ENCODE peak calls at places on chromosomes 1 and 21, in seven cellular contexts. One of them, this sample, is unnamed.

GRCh38 chr1:111199881-111200801 is at the start of gene DENND2D:
- DNase-seq in HCT116: no peak
- DNase-seq in neural progenitor cell: no peak
- DNase-seq in GM23248: no peak
- DNase-seq in hepatocyte: no peak
- DNase-seq in PC-3: peak; percentile 10
- DNase-seq in OCI-LY7: no peak
- DNase-seq in this sample: no peak

GRCh38 chr1:30788580-30789387 is 31.2 kb upstream of the LAPTM5 start:
- DNase-seq in HCT116: no peak
- DNase-seq in GM23248: no peak
- DNase-seq in hepatocyte: peak; percentile 57
- DNase-seq in OCI-LY7: no peak
- DNase-seq in PC-3: no peak
- DNase-seq in neural progenitor cell: no peak
- DNase-seq in this sample: no peak

GRCh38 chr1:100440075-100440809 is 87.9 kb downstream of the CDC14A start:
- DNase-seq in OCI-LY7: no peak
- DNase-seq in neural progenitor cell: no peak
- DNase-seq in hepatocyte: peak; percentile 44
- DNase-seq in HCT116: no peak
- DNase-seq in GM23248: no peak
- DNase-seq in PC-3: no peak
- DNase-seq in this sample: no peak

GRCh38 chr1:28341591-28341990 is 12.8 kb downstream of the MED18 start:
- DNase-seq in HCT116: no peak
- DNase-seq in PC-3: peak; percentile 78
- DNase-seq in GM23248: peak; percentile 28
- DNase-seq in OCI-LY7: no peak
- DNase-seq in hepatocyte: no peak
- DNase-seq in neural progenitor cell: no peak
- DNase-seq in this sample: no peak

GRCh38 chr1:161726631-161727342 is 5.4 kb downstream of the FCRLB start:
- DNase-seq in GM23248: peak; percentile 88
- DNase-seq in OCI-LY7: peak; percentile 89
- DNase-seq in PC-3: peak; percentile 81
- DNase-seq in neural progenitor cell: peak; percentile 91
- DNase-seq in HCT116: peak; percentile 56
- DNase-seq in hepatocyte: peak; percentile 94
- DNase-seq in this sample: peak; percentile 90

GRCh38 chr1:202416641-202417040 is 68.1 kb downstream of the PPP1R12B start:
- DNase-seq in OCI-LY7: no peak
- DNase-seq in PC-3: no peak
- DNase-seq in HCT116: no peak
- DNase-seq in GM23248: no peak
- DNase-seq in hepatocyte: no peak
- DNase-seq in neural progenitor cell: no peak
- DNase-seq in this sample: no peak

GRCh38 chr1:211574705-211575104 is 4.3 kb downstream of the SLC30A1 start:
- DNase-seq in OCI-LY7: no peak
- DNase-seq in PC-3: peak; percentile 58
- DNase-seq in GM23248: peak; percentile 50
- DNase-seq in neural progenitor cell: no peak
- DNase-seq in HCT116: no peak
- DNase-seq in hepatocyte: no peak
- DNase-seq in this sample: no peak

GRCh38 chr1:65812065-65812464 is 19.4 kb downstream of the PDE4B start:
- DNase-seq in OCI-LY7: no peak
- DNase-seq in PC-3: peak; percentile 82
- DNase-seq in GM23248: peak; percentile 94
- DNase-seq in hepatocyte: no peak
- DNase-seq in HCT116: peak; percentile 45
- DNase-seq in neural progenitor cell: no peak
- DNase-seq in this sample: peak; percentile 30

GRCh38 chr1:248807067-248807737 is 18.5 kb downstream of the SH3BP5L start:
- DNase-seq in GM23248: peak; percentile 68
- DNase-seq in PC-3: peak; percentile 60
- DNase-seq in neural progenitor cell: peak; percentile 72
- DNase-seq in HCT116: peak; percentile 4
- DNase-seq in OCI-LY7: peak; percentile 73
- DNase-seq in hepatocyte: peak; percentile 54
- DNase-seq in this sample: peak; percentile 83

GRCh38 chr21:32281531-32281930 is 2.7 kb upstream of the MIS18A start:
- DNase-seq in hepatocyte: no peak
- DNase-seq in neural progenitor cell: no peak
- DNase-seq in OCI-LY7: no peak
- DNase-seq in GM23248: no peak
- DNase-seq in PC-3: no peak
- DNase-seq in HCT116: no peak
- DNase-seq in this sample: no peak

GRCh38 chr1:183841950-183842816 is 37.3 kb downstream of the RGL1 start:
- DNase-seq in hepatocyte: peak; percentile 74
- DNase-seq in neural progenitor cell: no peak
- DNase-seq in PC-3: peak; percentile 76
- DNase-seq in GM23248: peak; percentile 96
- DNase-seq in HCT116: no peak
- DNase-seq in OCI-LY7: no peak
- DNase-seq in this sample: no peak

GRCh38 chr1:22457836-22458235 is 6.2 kb downstream of the ZBTB40 start:
- DNase-seq in neural progenitor cell: no peak
- DNase-seq in GM23248: no peak
- DNase-seq in HCT116: no peak
- DNase-seq in PC-3: no peak
- DNase-seq in OCI-LY7: no peak
- DNase-seq in hepatocyte: no peak
- DNase-seq in this sample: no peak

GRCh38 chr1:201576914-201577313 is 38.0 kb downstream of the NAV1 start:
- DNase-seq in PC-3: no peak
- DNase-seq in neural progenitor cell: no peak
- DNase-seq in HCT116: no peak
- DNase-seq in GM23248: no peak
- DNase-seq in OCI-LY7: no peak
- DNase-seq in hepatocyte: no peak
- DNase-seq in this sample: no peak

GRCh38 chr1:235739124-235739523 is 89.5 kb upstream of the GNG4 start:
- DNase-seq in OCI-LY7: no peak
- DNase-seq in hepatocyte: no peak
- DNase-seq in neural progenitor cell: no peak
- DNase-seq in PC-3: peak; percentile 74
- DNase-seq in HCT116: no peak
- DNase-seq in GM23248: peak; percentile 52
- DNase-seq in this sample: no peak

DNA sequence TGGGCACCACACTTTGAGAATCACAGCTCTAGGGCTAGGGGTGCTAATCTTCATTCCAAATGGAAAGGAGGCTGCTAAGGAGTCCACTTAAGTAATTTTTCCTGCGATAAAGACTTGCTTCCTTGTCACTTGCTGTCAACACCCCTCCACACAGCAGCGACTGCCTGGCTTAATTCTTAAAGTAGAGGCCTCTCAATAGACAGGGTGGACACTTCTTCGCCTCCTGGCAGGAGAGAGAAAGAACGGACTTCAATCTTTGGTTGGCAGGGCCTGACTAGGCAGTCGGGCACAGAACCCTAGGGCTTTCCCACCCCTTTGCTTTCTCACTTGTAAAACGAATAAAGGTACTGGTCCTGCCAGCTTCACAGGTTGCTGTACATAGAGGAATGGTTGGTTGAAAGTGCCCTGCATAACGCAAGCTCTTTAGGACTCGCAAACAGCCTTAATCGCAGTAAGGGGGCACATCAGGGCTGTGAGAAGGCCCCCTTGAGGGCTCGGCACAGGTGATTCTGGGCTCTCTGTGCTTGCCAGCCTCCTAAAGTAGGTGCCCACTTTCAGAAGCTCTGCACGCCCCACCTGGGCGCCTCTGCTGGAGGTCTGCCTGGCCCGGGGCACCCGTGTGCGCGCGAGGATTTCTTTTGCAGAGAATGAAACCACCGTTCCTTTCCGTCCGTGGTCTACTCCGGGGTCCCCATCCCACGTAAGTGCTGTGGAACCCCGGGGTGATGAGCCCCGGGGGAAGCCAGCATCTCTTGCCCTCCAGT is 47.6 kb upstream of the CD34 start:
- DNase-seq in PC-3: no peak
- DNase-seq in neural progenitor cell: no peak
- DNase-seq in hepatocyte: no peak
- DNase-seq in OCI-LY7: no peak
- DNase-seq in HCT116: no peak
- DNase-seq in GM23248: no peak
- DNase-seq in this sample: peak; percentile 17
- H3K4me2 ChIP-seq in PC-3: no peak overlapping the region
- H3K4me2 ChIP-seq in neural progenitor cell: peak overlapping the region; percentile 89
- H3K4me2 ChIP-seq in hepatocyte: peak overlapping the region; percentile 97
- H3K4me2 ChIP-seq in OCI-LY7: no peak overlapping the region
- H3K4me2 ChIP-seq in HCT116: no peak overlapping the region
- H3K4me2 ChIP-seq in GM23248: peak overlapping the region; percentile 70
- H3K4me2 ChIP-seq in this sample: peak overlapping the region; percentile 89

DNA sequence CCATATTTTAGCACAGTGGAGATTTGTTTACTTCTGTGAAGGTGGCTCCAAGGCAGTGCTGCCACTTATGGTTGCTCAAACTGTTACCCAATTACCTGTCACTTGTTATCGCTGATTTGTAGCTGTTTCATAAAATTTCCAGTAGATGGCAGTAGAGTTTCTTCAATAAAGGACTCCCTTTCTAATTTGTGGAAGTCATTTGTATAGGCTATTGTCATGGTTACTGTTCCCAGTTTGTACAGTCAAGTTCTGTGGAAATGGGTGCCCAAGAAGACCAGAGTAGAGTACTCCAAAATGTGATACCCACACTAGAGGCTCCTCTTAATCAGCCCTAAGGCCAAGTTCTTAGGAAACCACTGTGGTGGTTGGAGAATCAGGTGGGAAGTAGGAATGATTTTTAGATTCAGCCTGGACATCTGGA is 186.1 kb downstream of the CLEC20A start:
- DNase-seq in HCT116: peak; percentile 64
- DNase-seq in GM23248: peak; percentile 88
- DNase-seq in hepatocyte: peak; percentile 74
- DNase-seq in OCI-LY7: peak; percentile 70
- DNase-seq in neural progenitor cell: peak; percentile 62
- DNase-seq in PC-3: peak; percentile 85
- DNase-seq in this sample: peak; percentile 90
- TF ChIP-seq EZH2phosphoT487 in HCT116: no peak
- TF ChIP-seq EZH2phosphoT487 in GM23248: no peak
- TF ChIP-seq EZH2phosphoT487 in hepatocyte: no peak
- TF ChIP-seq EZH2phosphoT487 in OCI-LY7: no peak
- TF ChIP-seq EZH2phosphoT487 in neural progenitor cell: no peak
- TF ChIP-seq EZH2phosphoT487 in PC-3: no peak
- TF ChIP-seq EZH2phosphoT487 in this sample: no peak

GRCh38 chr1:173639102-173639501 is 4.0 kb downstream of the TEX50 start:
- DNase-seq in GM23248: no peak
- DNase-seq in neural progenitor cell: no peak
- DNase-seq in HCT116: no peak
- DNase-seq in OCI-LY7: no peak
- DNase-seq in PC-3: no peak
- DNase-seq in hepatocyte: no peak
- DNase-seq in this sample: no peak
- H3K4me2 ChIP-seq in GM23248: no peak overlapping the region
- H3K4me2 ChIP-seq in neural progenitor cell: peak overlapping the region; percentile 79
- H3K4me2 ChIP-seq in HCT116: no peak overlapping the region
- H3K4me2 ChIP-seq in OCI-LY7: no peak overlapping the region
- H3K4me2 ChIP-seq in PC-3: no peak overlapping the region
- H3K4me2 ChIP-seq in hepatocyte: peak overlapping the region; percentile 64
- H3K4me2 ChIP-seq in this sample: no peak overlapping the region

GRCh38 chr1:71853391-71853790 is 428.9 kb downstream of the NEGR1 start:
- DNase-seq in PC-3: no peak
- DNase-seq in OCI-LY7: no peak
- DNase-seq in GM23248: no peak
- DNase-seq in hepatocyte: no peak
- DNase-seq in neural progenitor cell: no peak
- DNase-seq in HCT116: no peak
- DNase-seq in this sample: no peak
- TF ChIP-seq EZH2phosphoT487 in PC-3: no peak
- TF ChIP-seq EZH2phosphoT487 in OCI-LY7: no peak
- TF ChIP-seq EZH2phosphoT487 in GM23248: no peak
- TF ChIP-seq EZH2phosphoT487 in hepatocyte: no peak
- TF ChIP-seq EZH2phosphoT487 in neural progenitor cell: no peak
- TF ChIP-seq EZH2phosphoT487 in HCT116: no peak
- TF ChIP-seq EZH2phosphoT487 in this sample: no peak

DNA sequence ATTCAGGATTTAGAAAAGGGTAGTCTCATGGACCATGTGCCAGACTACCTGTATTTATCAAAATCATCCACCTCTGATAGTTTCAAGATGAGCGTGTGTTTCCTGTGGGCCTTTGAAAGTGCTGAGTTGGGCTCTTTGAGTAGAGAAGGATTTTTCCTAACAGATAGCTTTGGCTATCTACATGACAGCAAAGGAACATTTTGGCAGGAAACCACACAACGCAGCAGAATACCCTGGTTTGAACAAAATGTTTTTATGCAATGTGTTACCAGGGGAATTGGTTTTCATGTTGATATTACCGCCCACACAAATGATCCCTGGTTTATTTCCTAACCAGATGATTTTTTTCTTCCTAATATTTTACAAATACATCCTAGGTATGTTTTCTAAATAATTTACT is 431.4 kb downstream of the NEGR1 start:
- DNase-seq in hepatocyte: no peak
- DNase-seq in OCI-LY7: no peak
- DNase-seq in PC-3: no peak
- DNase-seq in neural progenitor cell: no peak
- DNase-seq in GM23248: peak; percentile 25
- DNase-seq in HCT116: no peak
- DNase-seq in this sample: no peak
- H3K4me2 ChIP-seq in hepatocyte: no peak overlapping the region
- H3K4me2 ChIP-seq in OCI-LY7: no peak overlapping the region
- H3K4me2 ChIP-seq in PC-3: no peak overlapping the region
- H3K4me2 ChIP-seq in neural progenitor cell: no peak overlapping the region
- H3K4me2 ChIP-seq in GM23248: no peak overlapping the region
- H3K4me2 ChIP-seq in HCT116: no peak overlapping the region
- H3K4me2 ChIP-seq in this sample: no peak overlapping the region